ENCODE peak calls at places on chromosomes 4 and X, in four cellular contexts. R is SK-N-MC, Y is HCT116, H is T-helper 9 cell. I is an unnamed sample.

GRCh38 chr4:1216869-1217294 is 32.0 kb downstream of the CTBP1 start:
- DNase-seq in H (peak), Y (no peak), R (no peak), I (peak)

GRCh38 chr4:145722561-145722960 is 42.6 kb downstream of the C4orf51 start:
- DNase-seq in Y (no peak), H (no peak), R (no peak), I (no peak)

GRCh38 chr4:151627491-151627890 is 133.3 kb downstream of the GATB start:
- DNase-seq in H (no peak), Y (no peak), R (no peak), I (no peak)

GRCh38 chr4:52545099-52546069 is 113.7 kb downstream of the USP46 start:
- DNase-seq in R (no peak), Y (peak), H (peak), I (peak)

GRCh38 chr4:110049951-110050925 is 137.6 kb downstream of the EGF start:
- DNase-seq in H (peak), R (no peak), Y (peak), I (peak)

GRCh38 chrX:41382699-41383645 is 49.0 kb downstream of the DDX3X start:
- DNase-seq in R (no peak), H (peak), Y (peak), I (peak)

GRCh38 chr4:68410149-68410548 is 37.1 kb upstream of the TMPRSS11E start:
- DNase-seq in R (no peak), H (no peak), Y (no peak), I (no peak)

GRCh38 chr4:95546866-95547707 is 1.7 kb downstream of the UNC5C start:
- DNase-seq in R (no peak), H (no peak), Y (no peak), I (no peak)

GRCh38 chr4:9781343-9782135 is at the start of gene DRD5:
- DNase-seq in Y (no peak), H (no peak), R (no peak), I (no peak)

GRCh38 chrX:154351183-154352011 is 23.0 kb downstream of the FLNA start:
- DNase-seq in R (no peak), Y (no peak), H (peak), I (no peak)

GRCh38 chrX:373641-374471 is 12.9 kb downstream of the PPP2R3B start:
- DNase-seq in Y (no peak), H (no peak), R (no peak), I (no peak)

I was measured in T follicular helper cell.